ENCODE peak calls at places on chromosome 12, in seven cellular contexts. L is fibroblast of pulmonary artery, H is ovary, B is astrocyte of the spinal cord, I is cardiac fibroblast, O is PC-3, J is fibroblast of the aortic adventitia. U is an unnamed sample.

GRCh38 chr12:25458047-25458552 is 95.0 kb downstream of the LMNTD1 start:
- DNase-seq in L (peak; percentile 87), H (no peak), B (peak; percentile 95), I (peak; percentile 92), O (peak; percentile 93), J (peak; percentile 92), U (peak; percentile 90)

GRCh38 chr12:132176358-132176919 is 32.2 kb downstream of the NOC4L start:
- DNase-seq in L (no peak), H (no peak), B (no peak), I (no peak), O (no peak), J (no peak), U (no peak)

GRCh38 chr12:43288666-43289065 is 263.3 kb downstream of the ADAMTS20 start:
- DNase-seq in L (no peak), H (no peak), B (no peak), I (peak; percentile 35), O (no peak), J (no peak), U (no peak)

GRCh38 chr12:111997300-111997699 is 15.7 kb downstream of the TMEM116 start:
- DNase-seq in L (no peak), H (no peak), B (no peak), I (no peak), O (no peak), J (no peak), U (no peak)

GRCh38 chr12:104215638-104216297 is at the start of gene TXNRD1:
- DNase-seq in L (peak; percentile 83), H (peak; percentile 83), B (peak; percentile 80), I (peak; percentile 81), O (no peak), J (peak; percentile 73), U (peak; percentile 81)

GRCh38 chr12:132095520-132096409 is 48.4 kb downstream of the DDX51 start:
- DNase-seq in L (no peak), H (no peak), B (no peak), I (no peak), O (no peak), J (no peak), U (no peak)

GRCh38 chr12:48868446-48868845 is 2.8 kb upstream of the RND1 start:
- DNase-seq in L (no peak), H (no peak), B (no peak), I (no peak), O (no peak), J (peak; percentile 44), U (no peak)

GRCh38 chr12:104506691-104507401 is 50.1 kb downstream of the CHST11 start:
- DNase-seq in L (no peak), H (no peak), B (no peak), I (no peak), O (no peak), J (no peak), U (no peak)

GRCh38 chr12:43980627-43981191 is 144.8 kb downstream of the TMEM117 start:
- DNase-seq in L (no peak), H (no peak), B (no peak), I (no peak), O (no peak), J (no peak), U (no peak)

GRCh38 chr12:128818065-128819022 is 5.4 kb downstream of the SLC15A4 start:
- DNase-seq in L (peak; percentile 71), H (no peak), B (peak; percentile 48), I (peak; percentile 83), O (peak; percentile 33), J (peak; percentile 83), U (peak; percentile 50)

GRCh38 chr12:132675753-132676152 is 11.4 kb downstream of the POLE start:
- DNase-seq in L (no peak), H (no peak), B (no peak), I (no peak), O (no peak), J (no peak), U (no peak)

GRCh38 chr12:109291531-109292341 is 17.3 kb downstream of the FOXN4 start:
- DNase-seq in L (peak; percentile 9), H (no peak), B (peak; percentile 24), I (peak; percentile 5), O (no peak), J (no peak), U (peak; percentile 12)

GRCh38 chr12:49092086-49092815 is 2.4 kb downstream of the DHH start:
- DNase-seq in L (peak; percentile 53), H (no peak), B (peak; percentile 35), I (no peak), O (peak; percentile 63), J (no peak), U (peak; percentile 43)

DNA sequence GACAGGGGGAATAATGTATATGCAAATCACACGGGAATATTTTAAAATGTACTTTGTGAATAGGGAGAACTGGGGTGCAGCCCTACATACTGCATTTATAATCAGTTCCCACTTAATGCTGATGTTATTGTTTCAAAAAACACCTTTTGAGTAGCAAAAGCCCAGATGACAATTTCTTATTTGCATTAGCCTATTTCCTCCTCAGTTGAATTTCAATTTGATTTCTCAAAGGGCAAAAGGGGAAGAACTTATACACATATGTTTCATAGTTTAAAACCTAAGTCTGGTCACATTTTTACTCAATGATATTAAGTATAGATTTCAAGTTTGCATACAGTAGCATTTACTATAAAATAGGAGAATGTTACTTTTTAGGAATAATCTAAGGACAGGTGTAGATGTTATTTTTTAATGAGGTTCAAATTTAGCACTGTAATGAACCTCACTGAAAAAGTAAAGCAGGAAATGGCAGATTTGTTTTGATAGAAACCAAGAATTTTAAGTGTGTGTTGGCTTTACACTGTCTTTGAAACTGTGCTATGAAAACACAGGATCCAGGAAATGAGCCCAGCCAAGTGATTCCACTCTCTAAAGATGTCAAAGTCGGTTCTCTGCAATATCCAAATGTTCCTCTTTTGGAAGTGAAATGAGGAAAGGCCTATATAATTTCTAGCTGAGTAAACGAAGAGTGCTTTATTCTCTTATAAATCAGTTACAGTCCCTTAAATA is 367.4 kb downstream of the BTG1 start:
- DNase-seq in L (peak; percentile 6), H (no peak), B (peak; percentile 38), I (no peak), O (no peak), J (peak; percentile 9), U (peak; percentile 54)
- H3K4me3 ChIP-seq in L (no peak overlapping the region), H (no peak overlapping the region), B (no peak overlapping the region), I (no peak overlapping the region), O (peak overlapping the region; percentile 22), J (no peak overlapping the region), U (no peak overlapping the region)

DNA sequence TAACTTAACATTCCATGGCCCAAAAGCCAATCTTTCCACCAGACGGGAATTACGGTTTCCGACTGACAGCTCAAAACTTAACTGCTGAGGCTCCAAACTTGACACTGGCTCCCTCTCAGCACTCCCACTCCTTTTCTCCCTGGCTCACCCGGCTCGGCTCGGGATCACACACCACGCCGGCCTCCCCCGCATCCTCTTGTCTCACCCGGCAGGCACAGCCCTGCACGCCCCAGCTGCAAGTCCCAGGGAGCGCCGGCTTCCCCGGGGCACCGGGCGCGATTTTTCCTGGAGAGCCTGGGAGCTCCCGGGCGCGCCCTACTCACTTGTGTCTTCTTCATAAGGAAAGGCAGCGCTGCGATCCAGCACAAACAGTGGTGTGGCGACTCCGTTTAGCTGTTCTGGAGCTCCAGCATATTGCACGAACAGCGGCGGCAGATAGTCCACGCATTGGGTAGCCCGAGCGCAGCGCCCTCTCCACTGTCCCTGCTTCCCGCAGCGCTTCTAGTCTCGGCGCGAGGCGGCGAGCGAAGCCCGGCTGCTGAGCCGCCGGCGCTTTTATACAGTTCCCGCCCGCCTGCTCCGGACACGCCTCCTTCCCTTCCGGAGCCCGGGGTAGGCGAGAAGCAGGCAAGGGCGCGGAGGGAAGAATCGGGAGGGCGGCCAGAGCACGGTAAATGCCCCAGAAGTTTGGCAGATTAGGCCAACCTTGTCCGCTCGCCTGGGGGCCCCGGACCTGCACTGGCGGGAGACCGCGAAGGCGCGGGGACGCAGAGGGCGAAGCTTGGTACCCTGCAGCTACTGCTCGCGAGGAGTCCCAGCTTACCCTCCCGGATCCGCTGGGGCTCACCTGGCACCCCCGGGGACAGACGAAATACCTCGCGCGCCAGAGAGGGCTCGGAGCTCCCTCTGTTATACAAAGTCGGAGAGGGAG is at the start of gene KITLG:
- DNase-seq in L (peak; percentile 91), H (peak; percentile 64), B (peak; percentile 90), I (peak; percentile 91), O (peak; percentile 91), J (peak; percentile 88), U (peak; percentile 92)
- TF ChIP-seq CTCF in L (peak; percentile 42), H (no peak), B (peak; percentile 33), I (peak; percentile 44), O (peak; percentile 38), J (peak; percentile 44), U (peak; percentile 58)

DNA sequence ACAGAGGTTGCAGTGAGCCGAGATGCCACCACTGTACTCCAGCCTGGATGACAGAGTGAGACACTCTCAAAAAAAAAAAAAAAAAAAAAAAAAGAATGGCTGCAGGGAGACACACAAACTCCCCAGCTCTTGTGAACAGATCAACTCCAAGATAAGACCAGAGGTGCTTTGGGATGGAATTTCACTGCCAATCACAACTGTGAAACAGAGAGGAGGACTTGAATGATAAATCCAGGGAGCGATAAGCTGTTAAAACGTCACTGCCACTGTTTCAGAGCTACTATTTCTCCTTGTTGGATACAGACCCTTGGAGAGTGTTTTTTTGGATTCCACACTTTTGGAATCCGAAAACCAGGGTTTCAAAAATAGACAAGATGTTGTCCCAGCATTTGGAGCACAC is 369.0 kb downstream of the PDZRN4 start:
- DNase-seq in L (no peak), H (no peak), B (no peak), I (no peak), O (no peak), J (no peak), U (no peak)
- H3K4me3 ChIP-seq in L (no peak overlapping the region), H (no peak overlapping the region), B (no peak overlapping the region), I (no peak overlapping the region), O (no peak overlapping the region), J (no peak overlapping the region), U (no peak overlapping the region)

GRCh38 chr12:94198872-94199271 is 50.5 kb downstream of the PLXNC1 start:
- DNase-seq in L (no peak), H (no peak), B (no peak), I (no peak), O (no peak), J (no peak), U (no peak)

GRCh38 chr12:94195483-94195882 is 47.1 kb downstream of the PLXNC1 start:
- DNase-seq in L (no peak), H (no peak), B (no peak), I (no peak), O (no peak), J (no peak), U (no peak)

GRCh38 chr12:94200069-94200468 is 51.7 kb downstream of the PLXNC1 start:
- DNase-seq in L (no peak), H (no peak), B (no peak), I (no peak), O (no peak), J (no peak), U (no peak)

GRCh38 chr12:94200695-94201094 is 52.3 kb downstream of the PLXNC1 start:
- DNase-seq in L (no peak), H (no peak), B (no peak), I (no peak), O (no peak), J (no peak), U (no peak)

DNA sequence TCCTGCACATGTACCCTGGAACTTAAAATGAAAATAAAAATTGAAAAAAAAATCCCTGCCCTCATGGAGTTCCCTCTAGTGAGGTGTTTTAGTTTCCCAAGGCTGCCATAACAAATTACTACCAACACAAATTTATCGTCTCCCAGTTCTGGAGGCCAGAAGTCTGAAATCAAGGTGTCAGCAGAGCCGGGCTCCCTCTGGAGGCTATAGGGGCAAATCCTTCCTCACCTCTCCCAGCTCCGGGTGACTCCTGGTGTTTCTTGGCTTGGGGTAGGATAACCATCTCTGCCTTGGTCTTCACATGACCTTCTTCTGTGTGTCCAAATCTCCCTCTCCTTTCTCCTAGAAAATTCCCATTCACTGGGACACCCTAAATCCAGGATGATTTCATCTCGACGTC is 50.1 kb downstream of the PLXNC1 start:
- DNase-seq in L (no peak), H (no peak), B (no peak), I (no peak), O (no peak), J (no peak), U (no peak)
- TF ChIP-seq CTCF in L (no peak), H (no peak), B (no peak), I (no peak), O (no peak), J (no peak), U (no peak)

U was measured in choroid plexus epithelial cell.